ENCODE peak calls at places on chromosomes 5 and 9, in ten cellular contexts. V, O, B, X, Y, A, H, T, F and J are unnamed samples. For H3K27me3, the result is how much of the 10 kb centered on the place peaks cover.

GRCh38 chr5:43215073-43215631 is 23.1 kb downstream of the NIM1K start:
- DNase-seq in V (no peak), O (no peak), B (no peak), X (no peak), Y (no peak), A (no peak), H (no peak), T (no peak), F (no peak), J (peak)

GRCh38 chr9:69857131-69857530 is 36.5 kb downstream of the CFAP95 start:
- DNase-seq in V (peak), O (no peak), B (no peak), X (no peak), Y (no peak), A (no peak), H (no peak), T (no peak), F (no peak), J (peak)

GRCh38 chr5:22699319-22699718 is 153.8 kb downstream of the CDH12 start:
- DNase-seq in V (no peak), O (no peak), B (no peak), X (no peak), Y (no peak), A (no peak), H (no peak), T (no peak), F (no peak), J (no peak)

GRCh38 chr9:108634164-108634563 is 221.6 kb downstream of the ACTL7B start:
- DNase-seq in V (peak), O (no peak), B (no peak), X (no peak), Y (no peak), A (peak), H (no peak), T (no peak), F (no peak), J (no peak)

GRCh38 chr5:168227973-168228615 is 63.4 kb upstream of the WWC1 start:
- DNase-seq in V (no peak), O (no peak), B (no peak), X (peak), Y (no peak), A (no peak), H (no peak), T (no peak), F (no peak), J (no peak)

GRCh38 chr5:62005551-62005950 is 300.5 kb upstream of the KIF2A start:
- DNase-seq in V (no peak), O (no peak), B (no peak), X (no peak), Y (no peak), A (no peak), H (no peak), T (no peak), F (no peak), J (no peak)

GRCh38 chr5:99460701-99461100 is 531.9 kb upstream of the CHD1 start:
- DNase-seq in V (peak), O (no peak), B (no peak), X (no peak), Y (no peak), A (no peak), H (no peak), T (no peak), F (no peak), J (no peak)

GRCh38 chr5:154863291-154864080 is 5.1 kb downstream of the CNOT8 start:
- DNase-seq in V (no peak), O (no peak), B (no peak), X (no peak), Y (no peak), A (no peak), H (no peak), T (no peak), F (no peak), J (no peak)

GRCh38 chr9:126612329-126612812 is 1.4 kb upstream of the LMX1B start:
- DNase-seq in V (no peak), O (no peak), B (no peak), X (no peak), Y (no peak), A (no peak), H (no peak), T (no peak), F (no peak), J (no peak)

GRCh38 chr5:142911775-142912174 is 141.6 kb downstream of the ARHGAP26 start:
- DNase-seq in V (no peak), O (no peak), B (no peak), X (no peak), Y (no peak), A (no peak), H (no peak), T (no peak), F (no peak), J (no peak)

GRCh38 chr9:31719262-31719661 is 665.2 kb upstream of the ACO1 start:
- DNase-seq in V (no peak), O (no peak), B (no peak), X (no peak), Y (no peak), A (no peak), H (no peak), T (no peak), F (no peak), J (no peak)

GRCh38 chr9:124941689-124942561 is 1.0 kb upstream of the GOLGA1 start:
- DNase-seq in V (peak), O (peak), B (peak), X (peak), Y (no peak), A (peak), H (no peak), T (peak), F (peak), J (peak)

GRCh38 chr5:4614088-4614487 is 526.0 kb upstream of the ADAMTS16 start:
- DNase-seq in V (no peak), O (no peak), B (no peak), X (no peak), Y (no peak), A (no peak), H (no peak), T (no peak), F (no peak), J (no peak)

GRCh38 chr5:40429258-40430111 is 250.2 kb upstream of the PTGER4 start:
- DNase-seq in V (peak), O (no peak), B (no peak), X (peak), Y (no peak), A (no peak), H (no peak), T (no peak), F (no peak), J (no peak)

GRCh38 chr9:90830977-90831376 is 29.4 kb downstream of the SYK start:
- DNase-seq in V (no peak), O (no peak), B (no peak), X (no peak), Y (no peak), A (no peak), H (no peak), T (no peak), F (no peak), J (no peak)

GRCh38 chr5:473344-474192 is 30.6 kb downstream of the EXOC3 start:
- DNase-seq in V (peak), O (peak), B (no peak), X (peak), Y (peak), A (no peak), H (no peak), T (peak), F (peak), J (peak)

GRCh38 chr5:476814-477175 is 33.8 kb downstream of the EXOC3 start:
- DNase-seq in V (no peak), O (no peak), B (peak), X (no peak), Y (no peak), A (no peak), H (no peak), T (no peak), F (no peak), J (no peak)

GRCh38 chr5:475704-476101 is 32.7 kb downstream of the EXOC3 start:
- DNase-seq in V (no peak), O (peak), B (peak), X (no peak), Y (no peak), A (no peak), H (no peak), T (no peak), F (no peak), J (no peak)

GRCh38 chr5:476102-476813 is 33.3 kb downstream of the EXOC3 start:
- DNase-seq in V (no peak), O (peak), B (peak), X (no peak), Y (no peak), A (no peak), H (no peak), T (no peak), F (no peak), J (no peak)

GRCh38 chr5:474826-475661 is 32.1 kb downstream of the EXOC3 start:
- DNase-seq in V (no peak), O (peak), B (peak), X (no peak), Y (no peak), A (no peak), H (no peak), T (no peak), F (peak), J (peak)
- H3K27me3 ChIP-seq in V (under half), O (under half), B (under half), X (under half), Y (under half), A (under half), H (under half), T (under half), F (under half), J (under half)

GRCh38 chr5:177397875-177398390 is 2.5 kb downstream of the PFN3 start:
- DNase-seq in V (no peak), O (no peak), B (no peak), X (no peak), Y (no peak), A (no peak), H (no peak), T (no peak), F (no peak), J (no peak)
- H3K27me3 ChIP-seq in V (under half), O (under half), B (under half), X (under half), Y (under half), A (under half), H (half or more), T (under half), F (under half), J (under half)

DNA sequence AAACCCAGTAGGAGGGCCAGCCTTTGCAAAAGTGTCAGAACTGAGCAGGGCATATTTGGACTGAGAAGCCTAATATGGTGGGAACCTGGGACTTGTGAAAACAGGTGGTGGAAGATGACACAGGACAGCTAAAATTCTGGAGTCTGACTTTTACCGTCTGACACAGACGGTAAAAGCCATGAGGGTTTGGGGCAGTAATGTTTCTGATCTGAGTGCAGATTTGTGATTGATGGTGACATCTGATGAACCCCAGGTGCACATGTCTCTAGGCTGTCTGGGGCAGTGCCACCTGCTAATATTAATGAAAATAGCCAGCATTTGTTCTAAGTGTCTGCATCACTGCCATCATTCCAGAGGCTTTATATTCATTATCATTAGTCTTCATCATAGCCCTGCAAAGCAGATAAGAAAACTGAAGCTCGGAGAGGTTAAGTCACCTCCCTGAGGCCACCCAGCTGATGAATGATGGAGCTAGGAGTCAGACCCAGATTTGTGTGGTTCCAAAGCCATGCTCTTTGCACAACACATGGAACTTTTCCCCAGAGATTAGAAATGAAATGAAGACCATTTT is 65.5 kb upstream of the CXCL14 start:
- DNase-seq in V (no peak), O (no peak), B (no peak), X (no peak), Y (no peak), A (no peak), H (no peak), T (no peak), F (no peak), J (no peak)
- H3K27me3 ChIP-seq in V (under half), O (under half), B (under half), X (under half), Y (under half), A (under half), H (under half), T (under half), F (under half), J (under half)

DNA sequence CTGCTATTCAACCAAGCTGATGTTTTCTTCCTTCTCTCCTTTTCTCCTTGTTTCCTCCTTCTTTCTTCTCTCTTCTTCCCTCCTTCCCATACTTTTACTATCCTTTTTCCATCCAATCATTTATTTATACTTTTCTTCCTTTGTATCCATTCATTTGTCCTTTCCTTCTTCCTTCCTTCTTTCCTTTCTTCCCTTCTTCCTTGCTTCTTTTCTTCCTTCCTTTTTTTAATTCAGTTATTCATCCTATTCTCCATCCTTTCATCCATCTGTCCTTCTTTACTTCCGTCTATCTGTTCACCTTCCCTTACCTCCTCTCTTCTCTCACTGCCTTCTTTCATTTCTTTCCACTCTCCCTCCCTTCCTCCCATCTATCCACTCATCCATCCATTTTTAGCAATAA is 24.0 kb upstream of the PPARGC1B start:
- DNase-seq in V (no peak), O (no peak), B (no peak), X (no peak), Y (no peak), A (no peak), H (no peak), T (no peak), F (no peak), J (no peak)
- H3K27me3 ChIP-seq in V (under half), O (under half), B (under half), X (under half), Y (under half), A (under half), H (under half), T (under half), F (under half), J (under half)

GRCh38 chr5:88671808-88672499 is 211.0 kb downstream of the MEF2C start:
- DNase-seq in V (no peak), O (peak), B (no peak), X (no peak), Y (no peak), A (no peak), H (no peak), T (no peak), F (no peak), J (no peak)
- H3K27me3 ChIP-seq in V (under half), O (under half), B (under half), X (half or more), Y (under half), A (under half), H (half or more), T (half or more), F (under half), J (half or more)

GRCh38 chr5:2756764-2757163 is 5.3 kb upstream of the IRX2 start:
- DNase-seq in V (peak), O (no peak), B (no peak), X (no peak), Y (no peak), A (no peak), H (no peak), T (no peak), F (no peak), J (peak)

GRCh38 chr5:2759696-2760461 is 8.4 kb upstream of the IRX2 start:
- DNase-seq in V (peak), O (no peak), B (no peak), X (no peak), Y (no peak), A (no peak), H (no peak), T (no peak), F (no peak), J (no peak)

GRCh38 chr5:2757563-2758311 is 6.3 kb upstream of the IRX2 start:
- DNase-seq in V (peak), O (no peak), B (no peak), X (no peak), Y (no peak), A (no peak), H (no peak), T (no peak), F (no peak), J (no peak)

GRCh38 chr5:2758632-2759031 is 7.2 kb upstream of the IRX2 start:
- DNase-seq in V (no peak), O (no peak), B (no peak), X (no peak), Y (no peak), A (no peak), H (no peak), T (no peak), F (no peak), J (no peak)

GRCh38 chr5:2759091-2759490 is 7.6 kb upstream of the IRX2 start:
- DNase-seq in V (no peak), O (no peak), B (no peak), X (no peak), Y (no peak), A (no peak), H (no peak), T (no peak), F (no peak), J (no peak)
- H3K27me3 ChIP-seq in V (under half), O (under half), B (under half), X (under half), Y (under half), A (under half), H (under half), T (half or more), F (under half), J (under half)

DNA sequence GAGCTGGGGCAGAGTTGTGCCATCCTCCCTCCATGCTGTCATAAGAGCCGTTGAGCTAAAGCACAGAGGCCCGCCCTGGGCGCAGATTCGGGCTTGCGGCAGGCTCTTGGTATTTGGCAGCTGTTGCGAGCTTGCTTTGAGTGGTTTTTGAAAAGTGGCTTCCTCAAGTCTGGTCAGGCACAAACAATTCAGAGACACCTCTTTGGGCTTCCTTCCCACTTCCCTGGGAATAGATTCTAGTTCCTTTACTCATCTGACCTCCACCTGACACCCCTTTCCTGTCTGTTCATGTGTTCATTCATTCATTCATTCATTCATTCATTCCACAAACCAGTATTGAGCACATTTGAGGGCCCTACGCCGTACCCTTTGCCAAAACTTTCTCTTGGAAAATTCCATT is 27.4 kb downstream of the NCS1 start:
- DNase-seq in V (no peak), O (no peak), B (no peak), X (no peak), Y (no peak), A (no peak), H (peak), T (no peak), F (no peak), J (no peak)
- H3K27me3 ChIP-seq in V (under half), O (under half), B (under half), X (under half), Y (under half), A (under half), H (under half), T (under half), F (under half), J (under half)

DNA sequence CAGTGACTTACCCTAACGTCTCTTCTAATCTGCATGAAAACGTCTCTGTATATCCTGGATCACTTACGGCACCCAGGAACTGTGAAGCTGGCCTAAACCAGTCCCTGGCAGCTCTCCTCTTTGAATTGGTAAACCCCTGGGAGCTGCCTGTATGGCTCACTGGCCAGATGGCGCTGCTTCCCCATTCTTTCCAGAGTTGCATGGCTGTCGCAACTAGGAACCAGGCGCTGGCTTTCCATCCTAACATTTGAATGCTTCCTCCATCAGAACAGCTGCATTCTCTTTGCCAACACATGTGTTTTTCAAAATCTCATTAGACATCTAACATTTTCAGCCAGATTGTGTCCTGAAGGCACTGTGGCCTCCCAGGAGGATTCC is 8.0 kb upstream of the PCA3 start:
- DNase-seq in V (peak), O (peak), B (peak), X (no peak), Y (peak), A (no peak), H (no peak), T (no peak), F (no peak), J (peak)
- H3K27me3 ChIP-seq in V (under half), O (under half), B (under half), X (under half), Y (under half), A (under half), H (under half), T (under half), F (under half), J (under half)